ENCODE peak calls at places on chromosomes 7 and 10, in six cellular contexts. D, M, X, W, F and A are unnamed samples.
A peak's percentile ranks its signal among the peaks of the same experiment; 100 is the strongest.

GRCh38 chr7:125573131-125573530 is 643.5 kb upstream of the POT1 start:
- DNase-seq in D (no peak), F (no peak), X (no peak), M (no peak), W (no peak), A (no peak)

GRCh38 chr7:27179503-27180430 is 5.3 kb downstream of the HOXA11 start:
- DNase-seq in X (peak; percentile 90), W (peak; percentile 69), F (peak; percentile 82), D (peak; percentile 90), M (peak; percentile 84), A (peak; percentile 84)

GRCh38 chr10:10794776-10795175 is 222.9 kb upstream of the CELF2 start:
- DNase-seq in X (no peak), M (peak; percentile 46), W (no peak), F (no peak), D (no peak), A (no peak)

GRCh38 chr7:125396466-125397151 is 467.0 kb upstream of the POT1 start:
- DNase-seq in X (no peak), D (no peak), F (no peak), M (no peak), W (no peak), A (no peak)

GRCh38 chr7:95549818-95550529 is 46.3 kb downstream of the PDK4 start:
- DNase-seq in X (peak; percentile 61), D (peak; percentile 72), W (peak; percentile 98), M (peak; percentile 85), F (peak; percentile 20), A (peak; percentile 13)

GRCh38 chr10:71128311-71129010 is 83.9 kb upstream of the UNC5B start:
- DNase-seq in F (no peak), X (peak; percentile 15), D (no peak), W (no peak), M (no peak), A (no peak)

GRCh38 chr10:88949912-88950664 is 2.5 kb downstream of the ACTA2 start:
- DNase-seq in W (no peak), F (no peak), X (no peak), D (no peak), M (no peak), A (no peak)

GRCh38 chr7:85262891-85263290 is 76.0 kb upstream of the SEMA3D start:
- DNase-seq in M (no peak), D (no peak), W (no peak), F (no peak), X (no peak), A (no peak)

GRCh38 chr7:30984359-30985107 is 20.8 kb downstream of the GHRHR start:
- DNase-seq in D (peak; percentile 41), W (no peak), F (no peak), X (peak; percentile 60), M (peak; percentile 64), A (no peak)

GRCh38 chr7:128035712-128036111 is 4.5 kb upstream of the LRRC4 start:
- DNase-seq in F (peak; percentile 31), D (no peak), X (peak; percentile 16), W (no peak), M (no peak), A (no peak)
- TF ChIP-seq CTCF in F (peak; percentile 43), D (peak; percentile 70), X (no peak), W (no peak), M (no peak), A (no peak)

DNA sequence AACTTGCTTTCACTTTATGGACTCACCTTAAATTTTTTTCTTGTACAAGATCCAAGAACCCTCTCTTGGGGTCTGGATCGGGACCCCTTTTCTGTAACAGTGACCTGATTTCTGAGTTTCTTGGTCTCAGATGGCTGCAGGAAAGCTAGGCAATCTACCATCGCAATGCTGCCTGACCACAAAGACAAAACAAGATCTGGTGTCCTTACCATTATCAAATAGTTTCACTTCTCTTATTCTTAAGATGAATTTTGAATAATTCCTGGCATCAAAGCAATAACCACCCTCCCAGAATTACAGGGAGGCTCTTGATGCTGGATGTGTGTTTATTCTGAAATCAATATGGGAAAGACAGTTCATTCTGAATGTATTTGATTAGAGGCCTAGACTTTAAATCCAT is 77.4 kb upstream of the FRMD4A start:
- DNase-seq in D (no peak), M (no peak), F (no peak), X (no peak), W (no peak), A (no peak)
- TF ChIP-seq CTCF in D (no peak), M (no peak), F (no peak), X (no peak), W (no peak), A (no peak)

GRCh38 chr7:46744957-46745699 is 824.1 kb upstream of the IGFBP3 start:
- DNase-seq in M (no peak), F (no peak), X (no peak), D (peak; percentile 15), W (no peak), A (no peak)

GRCh38 chr7:46747869-46748576 is 827.0 kb upstream of the IGFBP3 start:
- DNase-seq in F (no peak), M (no peak), X (no peak), W (no peak), D (no peak), A (no peak)

GRCh38 chr7:46747222-46747621 is 826.1 kb upstream of the IGFBP3 start:
- DNase-seq in W (no peak), D (no peak), X (peak; percentile 29), M (no peak), F (no peak), A (no peak)

GRCh38 chr7:46742608-46743000 is 821.5 kb upstream of the IGFBP3 start:
- DNase-seq in X (no peak), F (no peak), M (no peak), W (no peak), D (no peak), A (no peak)

DNA sequence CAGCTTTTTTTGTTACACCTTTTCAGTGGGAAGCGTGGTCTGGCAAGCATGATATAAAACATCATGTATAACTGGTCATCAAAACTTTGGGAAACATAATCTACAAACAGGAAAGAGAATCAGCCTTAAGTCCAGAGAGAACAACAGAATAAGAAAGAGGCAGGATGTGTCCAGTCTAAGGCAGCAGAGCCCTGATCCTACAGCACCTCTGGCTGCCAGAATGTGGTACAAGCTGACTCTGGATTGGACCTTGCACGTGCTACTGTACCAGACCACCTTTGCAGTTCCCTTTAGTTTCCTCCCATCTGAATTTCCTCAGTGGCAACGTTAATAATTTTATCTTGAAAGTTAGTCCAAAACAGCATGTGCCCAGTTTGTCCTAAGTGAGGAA is 824.6 kb upstream of the IGFBP3 start:
- DNase-seq in M (no peak), F (no peak), W (no peak), X (peak; percentile 18), D (no peak), A (no peak)
- TF ChIP-seq CTCF in M (no peak), F (no peak), W (no peak), X (no peak), D (peak; percentile 24), A (no peak)

DNA sequence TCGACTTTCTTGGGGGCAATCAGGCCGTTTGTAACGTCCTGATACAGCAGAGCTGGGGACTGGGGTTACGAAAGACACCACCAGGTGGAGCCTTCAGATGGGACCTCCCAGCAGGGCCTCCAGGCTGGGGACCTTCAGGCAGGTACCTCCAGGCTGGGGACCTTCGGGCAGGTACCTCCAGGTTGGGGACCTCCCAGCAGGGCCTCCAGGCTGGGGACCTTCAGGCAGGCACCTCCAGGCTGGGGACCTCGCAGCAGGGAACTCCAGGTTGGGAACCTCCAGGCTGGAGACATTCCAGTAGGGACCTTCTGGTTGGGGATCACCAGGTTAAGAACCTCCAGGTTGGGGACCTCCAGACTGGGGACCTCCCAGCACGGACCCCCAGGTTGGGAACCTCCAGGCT is 23.5 kb upstream of the GPR146 start:
- DNase-seq in W (no peak), M (no peak), D (no peak), X (no peak), F (no peak), A (no peak)
- TF ChIP-seq CTCF in W (no peak), M (no peak), D (peak; percentile 29), X (no peak), F (peak; percentile 36), A (no peak)

GRCh38 chr10:119640875-119641526 is 10.2 kb upstream of the BAG3 start:
- DNase-seq in W (no peak), F (no peak), M (no peak), X (no peak), D (no peak), A (no peak)

GRCh38 chr10:119644215-119644826 is 6.9 kb upstream of the BAG3 start:
- DNase-seq in D (no peak), W (no peak), F (no peak), X (no peak), M (no peak), A (no peak)

GRCh38 chr10:119644994-119645393 is 6.2 kb upstream of the BAG3 start:
- DNase-seq in W (no peak), M (no peak), X (no peak), F (no peak), D (no peak), A (no peak)

GRCh38 chr10:119642556-119643111 is 8.5 kb upstream of the BAG3 start:
- DNase-seq in W (no peak), M (no peak), X (no peak), D (no peak), F (no peak), A (no peak)

GRCh38 chr10:119643306-119644214 is 7.6 kb upstream of the BAG3 start:
- DNase-seq in M (no peak), W (no peak), D (peak; percentile 32), X (no peak), F (no peak), A (no peak)
- TF ChIP-seq CTCF in M (no peak), W (no peak), D (no peak), X (no peak), F (no peak), A (no peak)